ENCODE peak calls at places on chromosomes 4 and X, in nine cellular contexts. N, Z, D, U, K, Y, B, H and M are unnamed samples.

GRCh38 chr4:169818063-169818679 is 60.4 kb upstream of the HPF1 start:
- DNase-seq in D (no peak), H (no peak), B (no peak), Z (no peak), U (no peak), Y (no peak), N (no peak), K (no peak), M (no peak)

GRCh38 chrX:52979993-52980392 is 21.7 kb upstream of the FAM156A start:
- DNase-seq in N (no peak), Y (no peak), U (no peak), H (no peak), Z (no peak), K (no peak), D (peak), B (no peak), M (no peak)

GRCh38 chrX:115324194-115324593 is 34.7 kb downstream of the LUZP4 start:
- DNase-seq in D (peak), Z (peak), B (no peak), Y (peak), N (no peak), K (peak), H (no peak), U (no peak), M (no peak)

GRCh38 chr4:152500798-152501434 is 35.0 kb downstream of the FBXW7 start:
- DNase-seq in Z (no peak), Y (peak), H (peak), D (peak), N (peak), U (peak), K (peak), B (no peak), M (peak)

GRCh38 chrX:106170318-106170717 is 2.2 kb downstream of the PWWP3B start:
- DNase-seq in B (no peak), D (peak), Y (peak), U (no peak), Z (no peak), H (peak), K (peak), N (no peak), M (no peak)

GRCh38 chr4:3202836-3203820 is 45.8 kb upstream of the MSANTD1 start:
- DNase-seq in H (no peak), D (no peak), U (no peak), Y (no peak), B (no peak), Z (no peak), N (no peak), K (no peak), M (no peak)

GRCh38 chrX:10172867-10173266 is 16.1 kb downstream of the CLCN4 start:
- DNase-seq in Y (peak), Z (no peak), U (no peak), K (no peak), N (no peak), H (no peak), D (peak), B (no peak), M (no peak)

GRCh38 chrX:154469114-154469513 is 10.0 kb downstream of the LAGE3 start:
- DNase-seq in Z (no peak), K (no peak), Y (no peak), U (no peak), N (no peak), D (no peak), B (no peak), H (no peak), M (no peak)

GRCh38 chrX:67613366-67613765 is 69.5 kb downstream of the AR start:
- DNase-seq in D (no peak), K (no peak), U (no peak), Z (no peak), Y (no peak), H (no peak), B (no peak), N (no peak), M (no peak)

GRCh38 chrX:39821011-39821708 is 276.6 kb downstream of the BCOR start:
- DNase-seq in Z (peak), H (peak), U (no peak), N (peak), D (peak), K (no peak), Y (peak), B (no peak), M (no peak)

GRCh38 chr4:77800077-77800476 is 19.1 kb downstream of the CNOT6L start:
- DNase-seq in U (no peak), N (no peak), B (no peak), K (no peak), Y (no peak), Z (no peak), H (no peak), D (no peak), M (no peak)

GRCh38 chr4:801436-802124 is 24.3 kb downstream of the CPLX1 start:
- DNase-seq in B (no peak), H (no peak), K (no peak), U (no peak), Z (no peak), Y (no peak), N (no peak), D (no peak), M (no peak)

GRCh38 chrX:53089224-53089842 is 4.6 kb upstream of the KANTR start:
- DNase-seq in K (peak), D (peak), U (peak), B (no peak), Z (no peak), N (peak), H (peak), Y (peak), M (no peak)

GRCh38 chrX:19270727-19271126 is 73.0 kb upstream of the PDHA1 start:
- DNase-seq in B (no peak), U (no peak), Y (no peak), D (no peak), K (no peak), H (no peak), Z (no peak), N (no peak), M (no peak)

GRCh38 chrX:153353416-153353815 is 19.5 kb downstream of the ZNF275 start:
- DNase-seq in B (no peak), D (no peak), H (no peak), N (no peak), Y (no peak), Z (no peak), U (no peak), K (no peak), M (no peak)

GRCh38 chr4:84496356-84497219 is 2.5 kb downstream of the NKX6-1 start:
- DNase-seq in Y (no peak), B (no peak), D (no peak), K (no peak), H (no peak), Z (no peak), N (no peak), U (no peak), M (no peak)

GRCh38 chr4:131113273-131113672 is 2017.3 kb downstream of the C4orf33 start:
- DNase-seq in K (no peak), D (no peak), Z (no peak), U (no peak), Y (no peak), B (no peak), N (no peak), H (no peak), M (no peak)

GRCh38 chr4:168129046-168129772 is 36.9 kb downstream of the ANXA10 start:
- DNase-seq in Y (no peak), H (no peak), U (no peak), N (no peak), D (no peak), K (no peak), B (no peak), Z (no peak), M (no peak)

GRCh38 chr4:124631760-124632159 is 80.8 kb downstream of the ANKRD50 start:
- DNase-seq in Z (peak), N (peak), B (no peak), D (peak), U (no peak), H (no peak), K (peak), Y (peak), M (peak)

GRCh38 chr4:120830204-120830603 is 92.3 kb downstream of the PRDM5 start:
- DNase-seq in N (no peak), D (no peak), Y (no peak), K (no peak), H (no peak), U (no peak), Z (peak), B (no peak), M (no peak)
- H3K27ac ChIP-seq in N (no peak), D (no peak), Y (peak), K (no peak), H (no peak), U (no peak), Z (no peak), B (no peak), M (no peak)

GRCh38 chr4:53043900-53044650 is 182.0 kb downstream of the RASL11B start:
- DNase-seq in N (no peak), Y (peak), H (no peak), Z (no peak), B (no peak), U (no peak), D (no peak), K (no peak), M (no peak)
- H3K27ac ChIP-seq in N (no peak), Y (peak), H (no peak), Z (no peak), B (no peak), U (no peak), D (no peak), K (no peak), M (no peak)

GRCh38 chrX:124242160-124242559 is 90.3 kb upstream of the TEX13D start:
- DNase-seq in K (no peak), Y (no peak), Z (no peak), U (no peak), N (no peak), H (no peak), B (no peak), D (peak), M (no peak)
- H3K27ac ChIP-seq in K (no peak), Y (no peak), Z (no peak), U (no peak), N (no peak), H (no peak), B (no peak), D (peak), M (no peak)

GRCh38 chrX:1599791-1600405 is 8.5 kb downstream of the AKAP17A start:
- DNase-seq in H (no peak), B (no peak), D (no peak), Z (no peak), Y (no peak), U (no peak), K (no peak), N (no peak), M (no peak)
- H3K27ac ChIP-seq in H (no peak), B (no peak), D (no peak), Z (no peak), Y (no peak), U (no peak), K (no peak), N (no peak), M (no peak)

DNA sequence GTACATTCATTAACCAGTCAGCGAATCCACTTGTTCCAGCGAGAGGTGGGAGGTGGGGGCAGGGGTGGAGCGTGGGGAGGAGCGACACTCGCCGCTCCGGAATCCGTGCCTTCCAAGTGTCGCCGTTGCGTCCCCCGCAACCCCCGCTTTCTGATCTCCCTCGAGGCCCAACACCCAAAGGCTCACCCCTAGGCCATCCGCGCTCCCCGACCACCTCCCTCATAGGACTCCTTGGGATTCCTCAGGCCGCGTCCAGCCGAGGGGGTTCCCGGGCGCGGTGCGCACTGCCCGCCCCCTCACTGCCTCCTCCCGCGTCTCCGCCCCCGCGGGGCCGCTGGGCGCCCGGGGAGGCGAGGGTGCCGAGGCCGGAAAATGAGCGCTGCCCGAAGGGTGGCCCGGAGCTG is 108.1 kb upstream of the STOX2 start:
- DNase-seq in Z (peak), Y (peak), U (no peak), N (peak), B (no peak), K (peak), H (peak), D (no peak), M (no peak)
- H3K27ac ChIP-seq in Z (peak), Y (peak), U (no peak), N (peak), B (no peak), K (no peak), H (no peak), D (no peak), M (no peak)

DNA sequence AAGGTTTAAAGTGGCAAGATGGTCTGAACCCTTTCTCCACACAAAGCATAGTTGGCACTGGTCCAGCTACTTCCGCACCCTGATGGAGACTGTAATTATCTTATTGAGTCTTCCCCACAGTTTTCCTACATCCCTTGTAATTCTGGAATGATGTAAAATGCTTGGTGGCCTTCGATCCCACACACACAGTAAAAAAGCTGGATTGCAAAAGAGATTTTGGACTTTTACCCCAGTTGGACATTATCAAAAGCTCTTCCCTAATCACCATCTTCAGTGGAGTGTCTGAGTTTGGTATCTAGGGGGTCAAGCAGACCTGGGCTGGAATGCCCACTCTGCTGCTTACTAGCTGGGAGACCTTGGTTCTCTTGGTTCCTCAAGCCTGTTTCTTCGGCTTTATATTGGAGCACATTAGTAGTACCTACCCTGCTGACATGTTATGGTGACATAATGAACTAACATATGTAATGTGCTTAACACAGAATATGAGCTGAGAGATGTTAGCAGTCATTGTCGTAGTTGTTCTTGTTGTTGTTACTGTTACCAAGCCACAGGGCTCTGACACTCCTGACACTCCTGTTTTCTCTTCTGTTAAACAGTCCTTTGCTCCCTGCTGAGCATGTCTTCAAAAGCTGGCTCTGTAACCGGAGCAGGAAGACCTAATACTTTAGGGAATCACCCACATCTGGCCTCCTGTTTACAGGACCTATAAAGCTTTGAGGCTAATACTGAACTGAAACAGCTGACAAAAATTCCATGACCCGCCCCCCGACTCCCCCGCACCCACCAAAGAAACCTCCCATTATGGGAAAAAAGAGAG is 4.8 kb downstream of the SRPX2 start:
- DNase-seq in K (no peak), D (peak), N (no peak), Z (no peak), H (no peak), B (no peak), Y (peak), U (no peak), M (no peak)
- H3K27ac ChIP-seq in K (peak), D (peak), N (peak), Z (peak), H (no peak), B (peak), Y (peak), U (no peak), M (peak)

GRCh38 chr4:38803833-38804653 is 548 bp downstream of the TLR1 start:
- DNase-seq in B (no peak), Y (no peak), K (no peak), N (no peak), D (no peak), U (no peak), Z (no peak), H (no peak), M (no peak)

GRCh38 chr4:38800956-38801450 is 3.6 kb downstream of the TLR1 start:
- DNase-seq in Y (no peak), U (no peak), Z (no peak), K (no peak), D (no peak), B (no peak), H (no peak), N (no peak), M (no peak)

GRCh38 chr4:38805530-38806145 is 1.0 kb upstream of the TLR1 start:
- DNase-seq in K (no peak), U (no peak), B (peak), H (no peak), Z (no peak), D (peak), N (no peak), Y (no peak), M (no peak)

GRCh38 chr4:38802561-38803355 is 1.8 kb downstream of the TLR1 start:
- DNase-seq in U (no peak), B (no peak), Z (no peak), H (no peak), N (no peak), D (no peak), K (no peak), Y (no peak), M (no peak)

DNA sequence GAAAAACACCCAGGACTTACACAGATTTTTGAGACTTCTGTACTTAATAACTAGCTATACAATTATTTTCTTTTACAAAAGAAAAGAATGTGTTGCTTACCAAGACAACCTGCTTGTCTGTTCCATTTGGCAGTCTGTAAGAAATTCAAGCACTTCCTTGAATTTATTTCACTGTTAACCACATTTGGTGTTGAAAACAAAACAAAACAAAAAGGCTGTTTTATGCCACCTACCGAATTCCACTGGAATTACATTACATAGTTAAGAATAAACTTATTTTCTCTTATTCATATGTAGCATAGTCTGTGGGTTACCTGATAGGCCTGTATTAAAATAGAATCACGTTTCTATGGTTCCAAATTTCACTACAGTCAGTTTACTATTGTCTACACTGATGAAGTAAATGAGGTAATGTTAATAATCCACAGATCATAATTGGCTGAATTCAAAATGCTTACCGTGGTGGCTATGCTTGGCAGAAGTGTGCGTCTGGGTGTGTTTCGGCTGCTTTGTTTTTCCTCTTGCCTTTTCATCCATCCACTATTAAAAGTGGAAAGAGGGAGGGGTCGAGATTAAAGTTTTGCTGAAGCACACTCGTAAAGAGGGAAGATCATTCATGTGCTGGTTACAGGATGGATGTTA is at the start of gene TLR1:
- DNase-seq in Y (peak), D (peak), H (peak), Z (no peak), B (no peak), U (peak), N (no peak), K (peak), M (no peak)
- H3K27ac ChIP-seq in Y (peak), D (no peak), H (no peak), Z (peak), B (peak), U (peak), N (peak), K (peak), M (peak)

GRCh38 chr4:41505161-41505653 is 32.8 kb upstream of the LIMCH1 start:
- DNase-seq in H (no peak), N (no peak), K (no peak), Z (no peak), U (no peak), B (peak), Y (no peak), D (peak), M (no peak)
- H3K27ac ChIP-seq in H (no peak), N (peak), K (no peak), Z (no peak), U (no peak), B (peak), Y (no peak), D (peak), M (peak)

GRCh38 chr4:6142511-6142910 is 57.8 kb downstream of the JAKMIP1 start:
- DNase-seq in Y (no peak), U (no peak), D (no peak), N (no peak), B (no peak), K (no peak), H (no peak), Z (no peak), M (no peak)
- H3K27ac ChIP-seq in Y (no peak), U (no peak), D (no peak), N (no peak), B (no peak), K (no peak), H (no peak), Z (no peak), M (no peak)

GRCh38 chrX:38561951-38562719 is 793 bp downstream of the TSPAN7 start:
- DNase-seq in D (peak), K (no peak), Z (peak), U (peak), H (peak), B (no peak), N (no peak), Y (peak), M (no peak)

GRCh38 chrX:38563006-38563405 is 1.7 kb downstream of the TSPAN7 start:
- DNase-seq in K (no peak), N (no peak), D (no peak), H (no peak), Y (peak), B (no peak), Z (no peak), U (no peak), M (no peak)

GRCh38 chrX:38558681-38559080 is 2.7 kb upstream of the TSPAN7 start:
- DNase-seq in Y (no peak), D (peak), Z (no peak), H (no peak), N (no peak), K (peak), B (no peak), U (no peak), M (peak)

GRCh38 chrX:38560776-38561125 is 591 bp upstream of the TSPAN7 start:
- DNase-seq in U (no peak), N (no peak), Z (no peak), H (no peak), D (no peak), Y (no peak), B (no peak), K (no peak), M (no peak)

GRCh38 chrX:38561126-38561868 is at the start of gene TSPAN7:
- DNase-seq in Y (peak), D (peak), K (peak), N (peak), Z (peak), H (peak), U (peak), B (peak), M (no peak)
- H3K27ac ChIP-seq in Y (no peak), D (no peak), K (no peak), N (peak), Z (peak), H (no peak), U (peak), B (peak), M (no peak)